ENCODE peak calls at places on chromosome 18, in eight cellular contexts. Z is GM13976, U is A549, E is NCI-H460, G is WERI-Rb-1, D is sigmoid colon, V is heart right ventricle, R is left ventricle myocardium superior. J is an unnamed sample.

GRCh38 chr18:11178951-11179549 is 29.7 kb upstream of the PIEZO2 start:
- DNase-seq in Z (no peak), R (peak; percentile 53), V (peak; percentile 20), D (no peak), E (no peak), U (no peak), G (no peak), J (no peak)

GRCh38 chr18:49494660-49495059 is 7.6 kb upstream of the C18orf32 start:
- DNase-seq in E (no peak), Z (no peak), U (no peak), D (no peak), V (no peak), G (no peak), R (no peak), J (no peak)

GRCh38 chr18:79578396-79579260 is 101.0 kb upstream of the CTDP1 start:
- DNase-seq in R (peak; percentile 26), G (peak; percentile 32), U (no peak), V (no peak), E (no peak), D (peak; percentile 50), Z (no peak), J (peak; percentile 90)

GRCh38 chr18:76260941-76261472 is 234.0 kb downstream of the ZNF516 start:
- DNase-seq in U (no peak), R (no peak), E (no peak), D (no peak), G (no peak), V (no peak), Z (no peak), J (no peak)

GRCh38 chr18:79493801-79494211 is 98.1 kb downstream of the NFATC1 start:
- DNase-seq in Z (no peak), G (no peak), D (peak; percentile 55), U (no peak), E (no peak), V (no peak), R (peak; percentile 14), J (peak; percentile 92)

GRCh38 chr18:44153976-44154375 is 526.7 kb upstream of the SETBP1 start:
- DNase-seq in U (no peak), R (no peak), E (no peak), D (no peak), Z (no peak), G (no peak), V (no peak), J (no peak)

GRCh38 chr18:54284967-54285785 is 15.9 kb downstream of the POLI start:
- DNase-seq in U (no peak), E (no peak), R (peak; percentile 65), V (peak; percentile 18), Z (peak; percentile 52), G (no peak), D (no peak), J (no peak)

GRCh38 chr18:59912007-59912550 is 12.3 kb downstream of the PMAIP1 start:
- DNase-seq in U (no peak), D (no peak), Z (no peak), G (no peak), R (no peak), E (no peak), V (no peak), J (no peak)

GRCh38 chr18:49901862-49902340 is 88.6 kb upstream of the ACAA2 start:
- DNase-seq in R (no peak), V (no peak), G (no peak), U (no peak), Z (no peak), E (no peak), D (no peak), J (no peak)

GRCh38 chr18:67362906-67363305 is 153.6 kb downstream of the DSEL start:
- DNase-seq in E (no peak), U (no peak), V (no peak), R (no peak), Z (no peak), G (no peak), D (no peak), J (no peak)

GRCh38 chr18:7116832-7117389 is 686 bp downstream of the LAMA1 start:
- DNase-seq in D (no peak), G (peak; percentile 29), E (no peak), Z (no peak), V (no peak), U (no peak), R (no peak), J (no peak)